ENCODE peak calls at places on chromosomes 11 and 22, in nine cellular contexts. One of them, this sample, is unnamed.
A peak's percentile ranks its signal among the peaks of the same experiment; 100 is the strongest.

GRCh38 chr11:8937159-8937558 is 4.4 kb upstream of the C11orf16 start:
- DNase-seq in tibial artery: no peak
- DNase-seq in endodermal cell: no peak
- DNase-seq in cardiac fibroblast: no peak
- DNase-seq in fibroblast of the aortic adventitia: no peak
- DNase-seq in HFFc6: no peak
- DNase-seq in right atrium auricular region: no peak
- DNase-seq in nephron progenitor cell: no peak
- DNase-seq in fibroblast of pulmonary artery: no peak
- DNase-seq in this sample: peak; percentile 36

GRCh38 chr22:43222281-43222680 is 35.3 kb upstream of the TTLL12 start:
- DNase-seq in tibial artery: no peak
- DNase-seq in endodermal cell: no peak
- DNase-seq in cardiac fibroblast: no peak
- DNase-seq in fibroblast of the aortic adventitia: no peak
- DNase-seq in HFFc6: no peak
- DNase-seq in right atrium auricular region: no peak
- DNase-seq in nephron progenitor cell: no peak
- DNase-seq in fibroblast of pulmonary artery: no peak
- DNase-seq in this sample: no peak

GRCh38 chr22:42654696-42655095 is 5.5 kb upstream of the CYB5R3 start:
- DNase-seq in tibial artery: no peak
- DNase-seq in endodermal cell: no peak
- DNase-seq in cardiac fibroblast: no peak
- DNase-seq in fibroblast of the aortic adventitia: no peak
- DNase-seq in HFFc6: no peak
- DNase-seq in right atrium auricular region: no peak
- DNase-seq in nephron progenitor cell: no peak
- DNase-seq in fibroblast of pulmonary artery: no peak
- DNase-seq in this sample: no peak

GRCh38 chr22:11066458-11067285 is 4461.3 kb upstream of the OR11H1 start:
- DNase-seq in tibial artery: peak; percentile 73
- DNase-seq in endodermal cell: peak; percentile 44
- DNase-seq in cardiac fibroblast: no peak
- DNase-seq in fibroblast of the aortic adventitia: no peak
- DNase-seq in HFFc6: no peak
- DNase-seq in right atrium auricular region: peak; percentile 65
- DNase-seq in nephron progenitor cell: no peak
- DNase-seq in fibroblast of pulmonary artery: no peak
- DNase-seq in this sample: no peak

GRCh38 chr11:80331694-80332093 is 890.9 kb upstream of the TENM4 start:
- DNase-seq in tibial artery: no peak
- DNase-seq in endodermal cell: no peak
- DNase-seq in cardiac fibroblast: no peak
- DNase-seq in fibroblast of the aortic adventitia: no peak
- DNase-seq in HFFc6: no peak
- DNase-seq in right atrium auricular region: no peak
- DNase-seq in nephron progenitor cell: no peak
- DNase-seq in fibroblast of pulmonary artery: no peak
- DNase-seq in this sample: no peak

GRCh38 chr11:84522331-84522730 is 1104.8 kb downstream of the DLG2 start:
- DNase-seq in tibial artery: no peak
- DNase-seq in endodermal cell: no peak
- DNase-seq in cardiac fibroblast: peak; percentile 33
- DNase-seq in fibroblast of the aortic adventitia: peak; percentile 45
- DNase-seq in HFFc6: no peak
- DNase-seq in right atrium auricular region: no peak
- DNase-seq in nephron progenitor cell: no peak
- DNase-seq in fibroblast of pulmonary artery: peak; percentile 7
- DNase-seq in this sample: no peak

GRCh38 chr22:35955546-35955945 is 73.1 kb downstream of the RBFOX2 start:
- DNase-seq in tibial artery: no peak
- DNase-seq in endodermal cell: no peak
- DNase-seq in cardiac fibroblast: no peak
- DNase-seq in fibroblast of the aortic adventitia: no peak
- DNase-seq in HFFc6: no peak
- DNase-seq in right atrium auricular region: no peak
- DNase-seq in nephron progenitor cell: no peak
- DNase-seq in fibroblast of pulmonary artery: no peak
- DNase-seq in this sample: no peak

GRCh38 chr11:14435717-14436116 is 63.9 kb downstream of the COPB1 start:
- DNase-seq in tibial artery: no peak
- DNase-seq in endodermal cell: no peak
- DNase-seq in cardiac fibroblast: no peak
- DNase-seq in fibroblast of the aortic adventitia: no peak
- DNase-seq in HFFc6: no peak
- DNase-seq in right atrium auricular region: no peak
- DNase-seq in nephron progenitor cell: no peak
- DNase-seq in fibroblast of pulmonary artery: no peak
- DNase-seq in this sample: no peak

GRCh38 chr22:20777420-20778177 is 3.7 kb downstream of the SERPIND1 start:
- DNase-seq in tibial artery: peak; percentile 32
- DNase-seq in endodermal cell: no peak
- DNase-seq in cardiac fibroblast: peak; percentile 94
- DNase-seq in fibroblast of the aortic adventitia: peak; percentile 96
- DNase-seq in HFFc6: peak; percentile 89
- DNase-seq in right atrium auricular region: no peak
- DNase-seq in nephron progenitor cell: no peak
- DNase-seq in fibroblast of pulmonary artery: peak; percentile 95
- DNase-seq in this sample: peak; percentile 6

GRCh38 chr22:18081416-18081815 is 3.6 kb downstream of the PEX26 start:
- DNase-seq in tibial artery: no peak
- DNase-seq in endodermal cell: no peak
- DNase-seq in cardiac fibroblast: no peak
- DNase-seq in fibroblast of the aortic adventitia: no peak
- DNase-seq in HFFc6: no peak
- DNase-seq in right atrium auricular region: no peak
- DNase-seq in nephron progenitor cell: no peak
- DNase-seq in fibroblast of pulmonary artery: no peak
- DNase-seq in this sample: no peak

GRCh38 chr22:38309614-38310517 is 7.4 kb downstream of the CSNK1E start:
- DNase-seq in tibial artery: peak; percentile 89
- DNase-seq in endodermal cell: no peak
- DNase-seq in cardiac fibroblast: peak; percentile 31
- DNase-seq in fibroblast of the aortic adventitia: peak; percentile 65
- DNase-seq in HFFc6: no peak
- DNase-seq in right atrium auricular region: no peak
- DNase-seq in nephron progenitor cell: no peak
- DNase-seq in fibroblast of pulmonary artery: no peak
- DNase-seq in this sample: no peak

GRCh38 chr11:15113381-15113780 is 1.3 kb upstream of the INSC start:
- DNase-seq in tibial artery: no peak
- DNase-seq in endodermal cell: no peak
- DNase-seq in cardiac fibroblast: no peak
- DNase-seq in fibroblast of the aortic adventitia: no peak
- DNase-seq in HFFc6: no peak
- DNase-seq in right atrium auricular region: no peak
- DNase-seq in nephron progenitor cell: no peak
- DNase-seq in fibroblast of pulmonary artery: no peak
- DNase-seq in this sample: no peak

DNA sequence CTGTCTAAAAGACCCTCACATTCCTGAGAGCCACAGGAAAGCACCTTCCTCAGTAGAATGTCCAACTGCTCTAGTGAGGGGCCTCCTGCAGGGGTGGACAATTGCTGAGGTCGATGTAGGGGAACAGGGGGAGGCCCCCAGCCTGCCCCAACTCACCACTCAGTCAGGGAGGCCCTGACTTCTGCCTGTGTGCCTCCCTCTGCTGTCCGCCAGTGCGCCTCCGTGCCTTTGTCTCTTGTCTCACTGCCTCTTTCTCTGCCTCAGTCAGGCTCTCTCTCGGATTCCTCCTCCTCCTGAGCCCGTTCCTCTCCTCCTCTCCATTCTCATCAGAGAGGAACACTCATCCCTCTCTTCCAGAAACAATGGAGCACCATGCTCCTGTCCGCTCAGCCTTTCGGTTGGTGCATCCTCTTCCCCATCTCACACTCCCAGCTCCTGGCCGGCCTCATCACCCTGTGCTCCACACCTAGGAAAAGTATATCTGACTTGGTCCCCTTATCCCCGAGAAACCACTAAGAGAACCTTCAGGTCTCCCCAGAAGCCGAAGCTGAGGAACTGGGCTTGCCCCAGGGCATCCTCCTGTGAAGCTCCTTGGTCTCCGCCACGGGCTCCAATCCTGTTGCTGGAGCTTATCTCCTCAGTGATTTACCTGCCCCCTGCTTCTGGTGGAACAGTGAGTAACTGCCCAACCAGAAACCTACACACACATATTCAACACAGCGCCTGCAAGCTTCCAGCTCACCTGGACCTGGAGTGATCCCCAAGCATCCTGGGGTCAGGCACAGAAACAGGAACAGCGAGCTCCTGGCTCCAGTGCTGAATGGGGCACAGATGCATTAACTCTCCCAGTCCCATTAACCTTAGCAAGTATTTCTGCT is 2.3 kb downstream of the B3GAT1 start:
- DNase-seq in tibial artery: no peak
- DNase-seq in endodermal cell: no peak
- DNase-seq in cardiac fibroblast: no peak
- DNase-seq in fibroblast of the aortic adventitia: no peak
- DNase-seq in HFFc6: no peak
- DNase-seq in right atrium auricular region: no peak
- DNase-seq in nephron progenitor cell: no peak
- DNase-seq in fibroblast of pulmonary artery: no peak
- DNase-seq in this sample: no peak
- TF ChIP-seq CTCF in tibial artery: no peak
- TF ChIP-seq CTCF in endodermal cell: no peak
- TF ChIP-seq CTCF in cardiac fibroblast: no peak
- TF ChIP-seq CTCF in fibroblast of the aortic adventitia: no peak
- TF ChIP-seq CTCF in HFFc6: no peak
- TF ChIP-seq CTCF in right atrium auricular region: no peak
- TF ChIP-seq CTCF in nephron progenitor cell: no peak
- TF ChIP-seq CTCF in fibroblast of pulmonary artery: no peak
- TF ChIP-seq CTCF in this sample: no peak

GRCh38 chr11:35485656-35486318 is 39.6 kb downstream of the PAMR1 start:
- DNase-seq in tibial artery: peak; percentile 77
- DNase-seq in endodermal cell: peak; percentile 97
- DNase-seq in cardiac fibroblast: peak; percentile 82
- DNase-seq in fibroblast of the aortic adventitia: peak; percentile 78
- DNase-seq in HFFc6: peak; percentile 69
- DNase-seq in right atrium auricular region: peak; percentile 72
- DNase-seq in nephron progenitor cell: peak; percentile 91
- DNase-seq in fibroblast of pulmonary artery: peak; percentile 81
- DNase-seq in this sample: no peak

GRCh38 chr11:35488117-35488516 is 37.3 kb downstream of the PAMR1 start:
- DNase-seq in tibial artery: no peak
- DNase-seq in endodermal cell: no peak
- DNase-seq in cardiac fibroblast: peak; percentile 54
- DNase-seq in fibroblast of the aortic adventitia: peak; percentile 66
- DNase-seq in HFFc6: peak; percentile 27
- DNase-seq in right atrium auricular region: no peak
- DNase-seq in nephron progenitor cell: no peak
- DNase-seq in fibroblast of pulmonary artery: peak; percentile 25
- DNase-seq in this sample: no peak

GRCh38 chr11:35487532-35488078 is 37.8 kb downstream of the PAMR1 start:
- DNase-seq in tibial artery: no peak
- DNase-seq in endodermal cell: peak; percentile 92
- DNase-seq in cardiac fibroblast: peak; percentile 80
- DNase-seq in fibroblast of the aortic adventitia: peak; percentile 82
- DNase-seq in HFFc6: peak; percentile 49
- DNase-seq in right atrium auricular region: peak; percentile 61
- DNase-seq in nephron progenitor cell: peak; percentile 65
- DNase-seq in fibroblast of pulmonary artery: peak; percentile 79
- DNase-seq in this sample: no peak

GRCh38 chr11:35486934-35487333 is 38.5 kb downstream of the PAMR1 start:
- DNase-seq in tibial artery: no peak
- DNase-seq in endodermal cell: no peak
- DNase-seq in cardiac fibroblast: no peak
- DNase-seq in fibroblast of the aortic adventitia: no peak
- DNase-seq in HFFc6: no peak
- DNase-seq in right atrium auricular region: no peak
- DNase-seq in nephron progenitor cell: no peak
- DNase-seq in fibroblast of pulmonary artery: no peak
- DNase-seq in this sample: no peak

GRCh38 chr11:35486446-35486845 is 39.0 kb downstream of the PAMR1 start:
- DNase-seq in tibial artery: no peak
- DNase-seq in endodermal cell: no peak
- DNase-seq in cardiac fibroblast: no peak
- DNase-seq in fibroblast of the aortic adventitia: no peak
- DNase-seq in HFFc6: no peak
- DNase-seq in right atrium auricular region: no peak
- DNase-seq in nephron progenitor cell: no peak
- DNase-seq in fibroblast of pulmonary artery: no peak
- DNase-seq in this sample: no peak
- TF ChIP-seq CTCF in tibial artery: no peak
- TF ChIP-seq CTCF in endodermal cell: peak; percentile 48
- TF ChIP-seq CTCF in cardiac fibroblast: peak; percentile 7
- TF ChIP-seq CTCF in fibroblast of the aortic adventitia: peak; percentile 17
- TF ChIP-seq CTCF in HFFc6: peak; percentile 42
- TF ChIP-seq CTCF in right atrium auricular region: no peak
- TF ChIP-seq CTCF in nephron progenitor cell: no peak
- TF ChIP-seq CTCF in fibroblast of pulmonary artery: peak; percentile 3
- TF ChIP-seq CTCF in this sample: no peak

GRCh38 chr11:96827164-96827563 is 437.4 kb downstream of the JRKL start:
- DNase-seq in tibial artery: no peak
- DNase-seq in endodermal cell: peak; percentile 37
- DNase-seq in cardiac fibroblast: peak; percentile 83
- DNase-seq in fibroblast of the aortic adventitia: peak; percentile 45
- DNase-seq in HFFc6: peak; percentile 5
- DNase-seq in right atrium auricular region: no peak
- DNase-seq in nephron progenitor cell: peak; percentile 5
- DNase-seq in fibroblast of pulmonary artery: peak; percentile 64
- DNase-seq in this sample: no peak
- TF ChIP-seq CTCF in tibial artery: no peak
- TF ChIP-seq CTCF in endodermal cell: peak; percentile 68
- TF ChIP-seq CTCF in cardiac fibroblast: peak; percentile 9
- TF ChIP-seq CTCF in fibroblast of the aortic adventitia: peak; percentile 26
- TF ChIP-seq CTCF in HFFc6: no peak
- TF ChIP-seq CTCF in right atrium auricular region: no peak
- TF ChIP-seq CTCF in nephron progenitor cell: peak; percentile 7
- TF ChIP-seq CTCF in fibroblast of pulmonary artery: peak; percentile 40
- TF ChIP-seq CTCF in this sample: no peak

DNA sequence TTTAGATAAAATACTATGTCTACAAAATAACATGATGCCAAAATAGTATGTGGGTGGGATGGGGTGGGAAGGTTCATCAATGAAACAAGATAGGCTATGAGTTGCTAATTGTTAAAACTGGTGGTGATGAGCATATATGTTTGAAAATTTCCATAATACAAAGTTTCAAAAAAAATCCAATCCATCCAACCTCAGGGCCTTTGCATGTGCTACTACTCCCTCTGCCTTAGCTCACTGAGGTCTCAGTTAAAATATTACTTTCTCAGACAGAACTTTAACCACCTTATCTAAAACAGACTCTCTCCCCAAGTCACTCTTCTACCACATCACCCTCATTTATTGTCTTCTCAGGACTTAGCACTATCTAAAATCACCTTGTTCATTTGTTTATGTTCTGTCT is 201.1 kb downstream of the TTC28 start:
- DNase-seq in tibial artery: no peak
- DNase-seq in endodermal cell: no peak
- DNase-seq in cardiac fibroblast: no peak
- DNase-seq in fibroblast of the aortic adventitia: no peak
- DNase-seq in HFFc6: no peak
- DNase-seq in right atrium auricular region: no peak
- DNase-seq in nephron progenitor cell: no peak
- DNase-seq in fibroblast of pulmonary artery: no peak
- DNase-seq in this sample: no peak
- TF ChIP-seq CTCF in tibial artery: no peak
- TF ChIP-seq CTCF in endodermal cell: no peak
- TF ChIP-seq CTCF in cardiac fibroblast: no peak
- TF ChIP-seq CTCF in fibroblast of the aortic adventitia: no peak
- TF ChIP-seq CTCF in HFFc6: no peak
- TF ChIP-seq CTCF in right atrium auricular region: no peak
- TF ChIP-seq CTCF in nephron progenitor cell: no peak
- TF ChIP-seq CTCF in fibroblast of pulmonary artery: no peak
- TF ChIP-seq CTCF in this sample: no peak